ENCODE peak calls at places on chromosomes 2 and 18, in four cellular contexts. X is T-helper 9 cell; F is CD4-positive, CD25-positive, alpha-beta regulatory T cell; G is GDM1. V is an unnamed sample.

GRCh38 chr18:24987271-24987932 is 364.6 kb downstream of the ZNF521 start:
- DNase-seq in X (no peak), G (no peak), F (no peak), V (no peak)

GRCh38 chr2:240466579-240467148 is 31.2 kb downstream of the GPC1 start:
- DNase-seq in G (no peak), X (no peak), F (no peak), V (no peak)

GRCh38 chr2:216536725-216537124 is 38.1 kb downstream of the RPL37A start:
- DNase-seq in G (no peak), F (no peak), X (no peak), V (no peak)

GRCh38 chr2:160752475-160753330 is 259.1 kb upstream of the RBMS1 start:
- DNase-seq in X (no peak), F (no peak), G (no peak), V (no peak)

GRCh38 chr2:12236136-12236834 is 480.5 kb upstream of the TRIB2 start:
- DNase-seq in F (no peak), G (no peak), X (no peak), V (no peak)

GRCh38 chr2:5777089-5777488 is 84.9 kb downstream of the SOX11 start:
- DNase-seq in F (no peak), X (no peak), G (no peak), V (no peak)

GRCh38 chr2:37476411-37476810 is 132.0 kb downstream of the QPCT start:
- DNase-seq in F (no peak), X (no peak), G (no peak), V (no peak)

GRCh38 chr2:17578466-17578928 is 38.0 kb downstream of the VSNL1 start:
- DNase-seq in G (no peak), X (no peak), F (no peak), V (no peak)

GRCh38 chr18:77705301-77705700 is 455.7 kb downstream of the GALR1 start:
- DNase-seq in G (no peak), F (no peak), X (no peak), V (no peak)

GRCh38 chr2:224178085-224178484 is 139.0 kb upstream of the SERPINE2 start:
- DNase-seq in X (no peak), G (no peak), F (no peak), V (no peak)

GRCh38 chr18:78735131-78736014 is 244.2 kb upstream of the SALL3 start:
- DNase-seq in X (no peak), G (no peak), F (no peak), V (no peak)

GRCh38 chr18:62183578-62184195 is 3.2 kb downstream of the PIGN start:
- DNase-seq in G (no peak), F (peak), X (peak), V (peak)

GRCh38 chr18:52427521-52428175 is 87.7 kb downstream of the DCC start:
- DNase-seq in G (no peak), X (no peak), F (no peak), V (no peak)

GRCh38 chr2:54103454-54104314 is 11.7 kb upstream of the ACYP2 start:
- DNase-seq in X (no peak), F (peak), G (peak), V (no peak)

GRCh38 chr18:31401156-31402025 is 24.8 kb downstream of the DSG4 start:
- DNase-seq in G (no peak), X (no peak), F (no peak), V (no peak)

GRCh38 chr2:30947686-30948085 is 140.4 kb upstream of the CAPN13 start:
- DNase-seq in F (no peak), G (no peak), X (no peak), V (no peak)

GRCh38 chr2:218839430-218839829 is 7.8 kb upstream of the PRKAG3 start:
- DNase-seq in F (no peak), G (no peak), X (no peak), V (no peak)

GRCh38 chr2:230824406-230824978 is 40.2 kb upstream of the ITM2C start:
- DNase-seq in F (peak), G (peak), X (peak), V (peak)

GRCh38 chr18:57931038-57931437 is 113.0 kb upstream of the NEDD4L start:
- DNase-seq in F (no peak), X (no peak), G (no peak), V (no peak)

GRCh38 chr2:10405441-10405840 is 42.7 kb downstream of the ODC1 start:
- DNase-seq in G (no peak), F (no peak), X (no peak), V (no peak)

GRCh38 chr18:80109676-80110078 is 615 bp downstream of the ADNP2 start:
- DNase-seq in G (no peak), F (peak), X (no peak), V (peak)

GRCh38 chr2:25279091-25279651 is 62.6 kb downstream of the DNMT3A start:
- DNase-seq in G (peak), X (no peak), F (peak), V (no peak)

GRCh38 chr18:58239879-58240278 is 195.9 kb downstream of the NEDD4L start:
- DNase-seq in G (no peak), X (no peak), F (no peak), V (no peak)